ENCODE peak calls at places on chromosome X, in seven cellular contexts. U is AG04450, O is left ventricle myocardium inferior, P is BJ, R is foreskin fibroblast, C is AG10803, J is GM12865. D is an unnamed sample.
A peak's percentile ranks its signal among the peaks of the same experiment; 100 is the strongest.

GRCh38 chrX:2577844-2578444 is 77.2 kb upstream of the DHRSX start:
- DNase-seq in C (no peak), P (no peak), J (no peak), U (no peak), O (no peak), R (peak; percentile 36), D (no peak)

GRCh38 chrX:120559799-120560198 is 963 bp downstream of the CUL4B start:
- DNase-seq in O (no peak), J (peak; percentile 5), C (no peak), P (no peak), R (no peak), U (no peak), D (no peak)

GRCh38 chrX:49155243-49155899 is 7.2 kb upstream of the MAGIX start:
- DNase-seq in R (peak; percentile 81), U (no peak), C (peak; percentile 68), P (no peak), J (peak; percentile 54), O (no peak), D (peak; percentile 19)

GRCh38 chrX:14095702-14096101 is 66.0 kb upstream of the GEMIN8 start:
- DNase-seq in R (peak; percentile 77), C (peak; percentile 60), O (no peak), J (peak; percentile 57), P (no peak), U (peak; percentile 3), D (peak; percentile 12)

GRCh38 chrX:134718329-134719317 is 60.4 kb upstream of the PLAC1 start:
- DNase-seq in O (no peak), J (peak; percentile 69), R (peak; percentile 94), C (peak; percentile 98), U (peak; percentile 83), P (peak; percentile 97), D (peak; percentile 47)

GRCh38 chrX:57929373-57929772 is 19.1 kb upstream of the ZXDA start:
- DNase-seq in R (peak; percentile 20), P (no peak), C (peak; percentile 36), O (no peak), J (peak; percentile 10), U (no peak), D (no peak)

GRCh38 chrX:147891886-147892285 is 19.8 kb upstream of the FMR1 start:
- DNase-seq in R (no peak), P (no peak), O (no peak), U (no peak), C (peak; percentile 49), J (no peak), D (no peak)

GRCh38 chrX:74514384-74514783 is 93.1 kb downstream of the SLC16A2 start:
- DNase-seq in U (no peak), P (no peak), J (no peak), R (no peak), C (no peak), O (no peak), D (no peak)

GRCh38 chrX:134886201-134886600 is 104.6 kb upstream of the SMIM10 start:
- DNase-seq in R (no peak), U (no peak), J (no peak), P (no peak), C (no peak), O (no peak), D (no peak)

GRCh38 chrX:145190801-145191389 is 56.4 kb upstream of the SPANXN1 start:
- DNase-seq in O (no peak), P (no peak), J (no peak), R (peak; percentile 1), C (peak; percentile 1), U (no peak), D (no peak)

GRCh38 chrX:36787787-36788186 is 220.4 kb upstream of the FAM47C start:
- DNase-seq in R (no peak), O (no peak), U (no peak), C (no peak), P (no peak), J (no peak), D (no peak)

GRCh38 chrX:85561216-85561615 is 181.8 kb upstream of the POF1B start:
- DNase-seq in R (no peak), U (no peak), J (no peak), P (no peak), C (no peak), O (no peak), D (no peak)

GRCh38 chrX:47446431-47446830 is 36.6 kb downstream of the ZNF41 start:
- DNase-seq in R (peak; percentile 4), U (no peak), P (no peak), C (no peak), J (no peak), O (no peak), D (no peak)

GRCh38 chrX:134764202-134764785 is 106.0 kb upstream of the PLAC1 start:
- DNase-seq in R (peak; percentile 23), J (peak; percentile 49), C (no peak), U (no peak), O (no peak), P (no peak), D (no peak)

GRCh38 chrX:29617276-29617675 is 598.1 kb upstream of the MAGEB2 start:
- DNase-seq in J (peak; percentile 5), R (peak; percentile 50), U (no peak), C (peak; percentile 11), O (no peak), P (no peak), D (peak; percentile 7)

GRCh38 chrX:2707334-2707760 is 16.3 kb downstream of the CD99 start:
- DNase-seq in U (peak; percentile 59), C (peak; percentile 95), R (peak; percentile 97), P (peak; percentile 89), J (peak; percentile 88), O (peak; percentile 42), D (peak; percentile 78)

GRCh38 chrX:16885628-16886027 is 15.5 kb upstream of the RBBP7 start:
- DNase-seq in P (no peak), C (no peak), U (no peak), R (no peak), O (no peak), J (peak; percentile 12), D (no peak)

GRCh38 chrX:16876696-16877095 is 6.5 kb upstream of the RBBP7 start:
- DNase-seq in R (no peak), O (no peak), U (no peak), P (no peak), C (no peak), J (no peak), D (no peak)

GRCh38 chrX:16882702-16883486 is 12.7 kb upstream of the RBBP7 start:
- DNase-seq in J (peak; percentile 73), C (peak; percentile 39), U (no peak), R (peak; percentile 81), P (no peak), O (peak; percentile 50), D (no peak)

GRCh38 chrX:16883487-16883804 is 13.3 kb upstream of the RBBP7 start:
- DNase-seq in U (no peak), C (no peak), J (no peak), O (no peak), R (no peak), P (no peak), D (no peak)

DNA sequence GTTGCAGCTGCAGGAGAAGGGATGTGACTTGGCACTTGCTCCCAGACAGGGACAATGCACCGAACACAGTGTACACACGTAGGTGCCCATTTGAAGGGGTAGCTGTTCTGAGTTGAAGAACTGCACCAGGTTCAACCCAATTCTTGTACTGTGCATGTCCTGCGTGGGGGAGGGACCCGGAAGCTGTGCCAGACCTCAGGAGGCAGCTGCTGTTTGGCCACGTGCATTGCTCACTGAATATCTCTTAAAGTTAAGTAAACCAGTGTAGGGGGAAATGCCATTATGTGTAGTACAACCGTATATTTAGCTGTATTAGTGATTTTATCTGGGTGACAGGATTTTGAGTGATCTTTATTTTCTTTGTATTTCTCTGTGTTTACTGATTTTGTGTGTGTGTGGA is 12.0 kb upstream of the RBBP7 start:
- DNase-seq in C (no peak), P (no peak), J (peak; percentile 41), O (peak; percentile 18), U (no peak), R (peak; percentile 36), D (no peak)
- H3K4me3 ChIP-seq in C (peak overlapping the region; percentile 59), P (peak overlapping the region; percentile 47), J (peak overlapping the region; percentile 66), O (peak overlapping the region; percentile 66), U (peak overlapping the region; percentile 61), R (peak overlapping the region; percentile 60), D (peak overlapping the region; percentile 55)

GRCh38 chrX:69158166-69159040 is 6.8 kb downstream of the PJA1 start:
- DNase-seq in O (peak; percentile 60), P (no peak), U (peak; percentile 48), J (peak; percentile 61), C (peak; percentile 35), R (peak; percentile 74), D (peak; percentile 67)
- TF ChIP-seq CTCF in O (peak; percentile 61), P (peak; percentile 52), U (peak; percentile 68), J (peak; percentile 56), C (peak; percentile 59), R (peak; percentile 57), D (peak; percentile 64)

DNA sequence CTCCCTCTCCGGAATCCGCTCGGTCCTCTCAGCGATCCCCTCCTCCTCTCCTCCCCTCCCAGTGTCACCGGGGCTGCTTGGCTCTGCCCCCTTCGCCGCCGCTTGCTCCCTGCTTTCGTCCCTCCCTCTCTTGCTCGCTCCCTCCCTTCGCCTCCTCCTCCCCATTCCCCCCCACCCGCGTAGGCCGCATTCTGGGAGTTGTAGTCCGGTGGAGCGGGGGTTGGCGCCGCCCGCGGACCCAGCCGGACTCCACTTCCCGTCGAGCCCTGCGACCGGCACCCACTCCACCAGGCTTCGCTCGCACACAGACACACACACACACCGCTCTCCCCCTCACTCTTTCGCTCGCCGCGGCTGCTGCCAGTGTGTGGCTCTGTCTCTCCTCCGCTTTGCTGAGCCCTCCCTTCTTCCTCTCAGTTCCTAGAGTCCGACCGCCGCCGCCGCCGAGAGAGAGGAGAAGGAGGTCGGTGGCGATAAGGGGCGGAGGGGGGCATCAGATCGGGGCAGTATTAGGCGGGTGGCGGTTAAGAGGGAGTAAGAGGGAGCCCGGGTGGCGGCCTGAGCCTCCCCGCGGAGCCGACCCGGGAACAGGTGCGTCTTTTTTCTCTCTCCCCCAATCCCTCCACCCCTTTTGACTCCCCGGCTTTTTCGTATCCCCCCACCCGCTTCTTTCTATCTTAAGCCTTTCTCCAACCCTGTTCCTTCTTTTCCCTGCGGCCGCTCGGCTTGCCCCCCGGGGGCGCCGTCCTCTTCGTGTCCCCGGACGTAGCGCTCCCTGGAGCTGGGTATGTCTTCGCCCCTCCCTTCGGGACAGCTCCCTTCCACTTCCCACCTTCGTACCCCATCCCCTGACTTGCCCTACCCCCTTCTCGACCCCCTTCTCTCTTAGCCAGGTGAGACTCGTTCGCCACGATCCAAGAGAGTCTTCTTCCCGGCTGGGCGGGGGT is at the start of gene BCORL1:
- DNase-seq in C (peak; percentile 93), O (peak; percentile 90), R (peak; percentile 97), P (peak; percentile 66), J (peak; percentile 95), U (peak; percentile 79), D (peak; percentile 32)
- H3K4me3 ChIP-seq in C (peak within 1 kb of the TSS; percentile 61), O (no peak within 1 kb of the TSS), R (peak within 1 kb of the TSS; percentile 66), P (peak within 1 kb of the TSS; percentile 48), J (peak within 1 kb of the TSS; percentile 57), U (peak within 1 kb of the TSS; percentile 59), D (peak within 1 kb of the TSS; percentile 65)

DNA sequence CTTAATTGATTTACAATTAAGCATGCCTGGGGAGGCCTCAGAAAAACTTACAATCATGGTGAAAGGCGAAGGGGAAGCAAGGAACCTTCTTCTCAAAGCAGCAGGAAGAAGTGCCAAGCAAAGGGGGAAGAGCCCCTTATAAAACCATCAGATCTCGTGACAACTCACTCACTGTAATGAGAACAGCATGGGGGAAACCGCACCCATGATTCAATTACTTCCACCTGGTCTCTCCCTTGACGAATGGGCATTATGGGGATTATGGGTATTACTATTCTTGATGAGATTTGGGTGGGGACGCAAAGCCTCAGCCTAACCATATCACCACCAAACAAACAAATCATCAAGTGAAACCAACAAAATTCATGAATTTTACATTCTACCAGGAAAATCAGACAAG is 76.7 kb upstream of the TAB3 start:
- DNase-seq in O (no peak), P (no peak), C (no peak), U (no peak), R (no peak), J (no peak), D (no peak)
- TF ChIP-seq CTCF in O (no peak), P (no peak), C (no peak), U (no peak), R (no peak), J (no peak), D (no peak)